ENCODE peak calls at places on chromosomes 5 and 9, in five cellular contexts. L is colonic mucosa, F is tibial artery, I is HL-60, M is lower leg skin. A is an unnamed sample.

GRCh38 chr5:114467729-114468128 is 105.9 kb downstream of the KCNN2 start:
- DNase-seq in L (no peak), F (no peak), I (no peak), M (no peak), A (no peak)

GRCh38 chr9:112180387-112180881 is 5.3 kb upstream of the SUSD1 start:
- DNase-seq in L (no peak), F (no peak), I (no peak), M (no peak), A (no peak)

GRCh38 chr9:95305770-95306492 is 11.6 kb downstream of the FANCC start:
- DNase-seq in L (no peak), F (no peak), I (no peak), M (no peak), A (no peak)

GRCh38 chr5:45252991-45253390 is 443.2 kb downstream of the HCN1 start:
- DNase-seq in L (no peak), F (no peak), I (no peak), M (no peak), A (no peak)

GRCh38 chr5:64773533-64773932 is 4.8 kb downstream of the CWC27 start:
- DNase-seq in L (no peak), F (no peak), I (no peak), M (no peak), A (no peak)

GRCh38 chr9:88988796-88989641 is 2.2 kb upstream of the S1PR3 start:
- DNase-seq in L (no peak), F (peak), I (peak), M (peak), A (no peak)

GRCh38 chr9:33320568-33321261 is 30.4 kb downstream of the NFX1 start:
- DNase-seq in L (no peak), F (no peak), I (no peak), M (no peak), A (peak)

GRCh38 chr9:8301296-8301695 is 501.7 kb upstream of the DMAC1 start:
- DNase-seq in L (no peak), F (no peak), I (no peak), M (no peak), A (no peak)

GRCh38 chr9:93577940-93578682 is 1.7 kb downstream of the PHF2 start:
- DNase-seq in L (no peak), F (peak), I (no peak), M (peak), A (no peak)

GRCh38 chr9:89775641-89776040 is 170.8 kb downstream of the GADD45G start:
- DNase-seq in L (no peak), F (no peak), I (no peak), M (no peak), A (no peak)

GRCh38 chr9:133323991-133324703 is 11.8 kb downstream of the SURF6 start:
- DNase-seq in L (no peak), F (peak), I (no peak), M (peak), A (no peak)

GRCh38 chr9:122209451-122209850 is 19.3 kb downstream of the LHX6 start:
- DNase-seq in L (no peak), F (no peak), I (no peak), M (no peak), A (no peak)

GRCh38 chr5:95393279-95393678 is 2.1 kb downstream of the FAM81B start:
- DNase-seq in L (no peak), F (no peak), I (no peak), M (no peak), A (no peak)

GRCh38 chr9:76690575-76691370 is 73.5 kb upstream of the PCA3 start:
- DNase-seq in L (no peak), F (no peak), I (no peak), M (no peak), A (no peak)

GRCh38 chr9:95924955-95925354 is 49.5 kb downstream of the ERCC6L2 start:
- DNase-seq in L (no peak), F (no peak), I (no peak), M (no peak), A (no peak)

GRCh38 chr5:57313716-57314115 is 139.9 kb downstream of the GPBP1 start:
- DNase-seq in L (no peak), F (no peak), I (no peak), M (no peak), A (no peak)

GRCh38 chr5:147752033-147752432 is 30.5 kb downstream of the JAKMIP2 start:
- DNase-seq in L (no peak), F (no peak), I (no peak), M (no peak), A (no peak)

GRCh38 chr9:72454871-72455471 is 66.4 kb upstream of the TMC1 start:
- DNase-seq in L (no peak), F (no peak), I (no peak), M (no peak), A (no peak)

DNA sequence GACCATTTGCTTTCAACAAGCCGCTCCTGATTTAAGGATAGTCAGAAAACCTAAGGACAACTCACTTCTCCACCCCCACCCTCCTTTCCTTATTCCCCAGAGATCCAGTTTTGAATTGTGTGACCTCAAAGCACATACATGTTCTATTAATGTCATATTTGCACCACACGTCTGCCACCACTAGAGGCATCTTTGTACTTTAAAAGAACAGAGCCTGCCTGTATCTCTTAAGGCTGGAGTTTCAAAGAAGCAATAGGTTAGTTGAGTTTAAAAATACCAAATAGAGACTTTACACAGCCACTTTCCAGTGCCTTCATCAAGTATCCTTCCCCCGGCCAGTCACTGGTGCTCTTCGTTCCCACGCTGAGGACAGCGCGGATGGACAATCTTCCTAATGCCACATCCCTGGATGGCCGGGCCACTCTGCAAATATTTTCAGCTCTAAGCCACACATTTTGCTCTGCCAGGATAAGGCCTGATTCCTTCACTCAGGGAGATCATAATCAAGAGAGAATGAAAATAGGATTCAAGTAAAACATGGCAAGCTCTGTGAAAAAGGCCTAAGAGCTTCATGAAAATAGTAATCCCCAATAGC is 146.3 kb downstream of the SNCAIP start:
- DNase-seq in L (peak), F (no peak), I (no peak), M (no peak), A (no peak)
- TF ChIP-seq CTCF in L (peak), F (peak), I (peak), M (no peak), A (peak)

GRCh38 chr5:1974081-1974480 is 91.4 kb upstream of the IRX4 start:
- DNase-seq in L (no peak), F (no peak), I (no peak), M (no peak), A (no peak)

GRCh38 chr5:1973391-1974013 is 90.8 kb upstream of the IRX4 start:
- DNase-seq in L (no peak), F (no peak), I (no peak), M (no peak), A (no peak)

GRCh38 chr5:1974501-1975405 is 92.0 kb upstream of the IRX4 start:
- DNase-seq in L (no peak), F (no peak), I (no peak), M (peak), A (no peak)

GRCh38 chr5:1975406-1975715 is 92.6 kb upstream of the IRX4 start:
- DNase-seq in L (no peak), F (no peak), I (no peak), M (peak), A (no peak)

GRCh38 chr5:1975898-1976765 is 93.4 kb upstream of the IRX4 start:
- DNase-seq in L (no peak), F (no peak), I (no peak), M (peak), A (no peak)
- TF ChIP-seq CTCF in L (no peak), F (no peak), I (no peak), M (no peak), A (no peak)

DNA sequence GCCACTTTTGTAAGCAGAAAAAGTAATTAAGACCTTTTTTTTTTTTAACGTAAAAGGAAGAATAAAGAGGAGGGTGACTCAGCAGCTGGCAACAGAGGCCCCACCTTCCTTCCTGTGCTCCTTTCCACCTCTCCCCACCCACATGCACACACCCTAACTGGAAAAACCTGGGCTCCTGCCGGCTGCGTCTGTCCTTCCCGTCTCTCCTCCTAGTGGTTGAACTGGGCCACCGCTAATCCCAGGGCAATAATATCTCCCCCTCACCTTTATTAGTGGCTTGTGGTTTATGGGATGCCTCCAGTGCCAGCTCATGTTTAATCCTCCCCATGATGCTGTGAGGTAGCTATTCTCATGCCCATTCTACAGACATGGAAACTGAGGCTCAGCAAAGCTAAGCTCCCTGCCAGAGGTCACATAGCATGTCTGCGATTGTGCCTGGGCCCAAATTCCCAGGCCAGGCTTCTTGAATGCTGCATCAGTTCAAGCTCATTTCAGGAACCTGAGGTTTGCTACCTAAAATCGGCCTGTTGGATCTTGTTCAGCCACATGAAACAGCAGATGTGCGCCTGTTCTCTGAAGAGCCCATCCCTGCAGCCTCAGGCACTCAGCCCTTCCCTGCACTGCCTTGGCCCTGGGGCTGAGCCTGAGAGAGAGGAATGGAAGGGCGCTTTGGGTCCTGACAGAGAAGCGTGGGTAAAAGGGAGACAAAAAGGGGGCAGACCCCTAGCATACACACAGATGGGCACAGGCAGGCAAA is 61.0 kb upstream of the IL17B start:
- DNase-seq in L (peak), F (no peak), I (no peak), M (no peak), A (no peak)
- TF ChIP-seq CTCF in L (peak), F (no peak), I (no peak), M (no peak), A (peak)

DNA sequence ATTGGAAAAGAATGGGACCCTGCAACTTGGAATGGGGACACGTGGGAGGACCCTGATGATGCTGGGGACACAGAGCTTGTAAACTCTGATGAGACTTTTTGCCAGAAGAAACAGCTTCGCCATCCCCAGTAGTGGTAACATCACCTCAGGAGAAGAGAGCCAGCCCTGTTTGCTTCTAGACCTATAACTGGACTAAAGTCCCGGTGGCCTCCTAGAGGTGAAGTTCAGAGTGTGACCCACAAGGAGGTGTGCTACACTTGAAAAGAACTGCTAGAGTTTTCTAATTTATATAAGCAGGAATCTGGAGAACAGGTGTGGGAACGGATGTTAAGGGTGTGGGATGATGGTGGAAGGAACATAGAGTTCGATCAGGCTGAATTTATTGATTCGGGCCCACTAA is 19.8 kb downstream of the NSA2 start:
- DNase-seq in L (no peak), F (no peak), I (no peak), M (no peak), A (no peak)
- TF ChIP-seq CTCF in L (peak), F (no peak), I (no peak), M (no peak), A (no peak)

GRCh38 chr5:140875085-140876065 is at the start of gene PCDHA12:
- DNase-seq in L (no peak), F (no peak), I (no peak), M (no peak), A (no peak)
- TF ChIP-seq CTCF in L (no peak), F (no peak), I (no peak), M (no peak), A (no peak)

A was measured in AG09319.